ENCODE peak calls at places on chromosomes 7 and 10, in four cellular contexts. One of them, this sample, is unnamed.

GRCh38 chr10:12875100-12875499 is 126.4 kb downstream of the CCDC3 start:
- DNase-seq in HT-29: no peak
- DNase-seq in mesothelial cell of epicardium: no peak
- DNase-seq in left ventricle myocardium inferior: no peak
- DNase-seq in this sample: no peak

GRCh38 chr7:75658802-75659201 is 79.9 kb downstream of the HIP1 start:
- DNase-seq in left ventricle myocardium inferior: no peak
- DNase-seq in HT-29: no peak
- DNase-seq in mesothelial cell of epicardium: no peak
- DNase-seq in this sample: peak

GRCh38 chr7:132767378-132767777 is 191.1 kb upstream of the PLXNA4 start:
- DNase-seq in mesothelial cell of epicardium: no peak
- DNase-seq in left ventricle myocardium inferior: no peak
- DNase-seq in HT-29: no peak
- DNase-seq in this sample: no peak

GRCh38 chr10:5600908-5601307 is 65.5 kb downstream of the ASB13 start:
- DNase-seq in HT-29: no peak
- DNase-seq in left ventricle myocardium inferior: no peak
- DNase-seq in mesothelial cell of epicardium: no peak
- DNase-seq in this sample: no peak

GRCh38 chr10:59234814-59235429 is 58.5 kb downstream of the PHYHIPL start:
- DNase-seq in HT-29: peak
- DNase-seq in mesothelial cell of epicardium: no peak
- DNase-seq in left ventricle myocardium inferior: no peak
- DNase-seq in this sample: peak

GRCh38 chr7:6272481-6273323 is at the start of gene CYTH3:
- DNase-seq in HT-29: peak
- DNase-seq in mesothelial cell of epicardium: peak
- DNase-seq in left ventricle myocardium inferior: peak
- DNase-seq in this sample: peak

GRCh38 chr7:1377111-1377909 is 82.0 kb downstream of the MICALL2 start:
- DNase-seq in HT-29: peak
- DNase-seq in mesothelial cell of epicardium: no peak
- DNase-seq in left ventricle myocardium inferior: no peak
- DNase-seq in this sample: peak

GRCh38 chr10:87734987-87735827 is 75.5 kb downstream of the PAPSS2 start:
- DNase-seq in mesothelial cell of epicardium: no peak
- DNase-seq in HT-29: peak
- DNase-seq in left ventricle myocardium inferior: no peak
- DNase-seq in this sample: peak

GRCh38 chr7:108525327-108525984 is 479 bp downstream of the PNPLA8 start:
- DNase-seq in left ventricle myocardium inferior: peak
- DNase-seq in mesothelial cell of epicardium: no peak
- DNase-seq in HT-29: peak
- DNase-seq in this sample: peak

GRCh38 chr10:24205846-24206245 is 3.1 kb upstream of the KIAA1217 start:
- DNase-seq in left ventricle myocardium inferior: no peak
- DNase-seq in HT-29: no peak
- DNase-seq in mesothelial cell of epicardium: no peak
- DNase-seq in this sample: no peak

GRCh38 chr7:99535667-99536066 is 16.2 kb downstream of the FAM200A start:
- DNase-seq in left ventricle myocardium inferior: no peak
- DNase-seq in mesothelial cell of epicardium: no peak
- DNase-seq in HT-29: no peak
- DNase-seq in this sample: no peak

GRCh38 chr10:22810643-22811254 is 96.4 kb upstream of the PIP4K2A start:
- DNase-seq in mesothelial cell of epicardium: no peak
- DNase-seq in HT-29: no peak
- DNase-seq in left ventricle myocardium inferior: no peak
- DNase-seq in this sample: no peak

GRCh38 chr10:111298031-111298430 is 221.2 kb downstream of the ADRA2A start:
- DNase-seq in HT-29: no peak
- DNase-seq in left ventricle myocardium inferior: no peak
- DNase-seq in mesothelial cell of epicardium: no peak
- DNase-seq in this sample: no peak

GRCh38 chr10:96390460-96390864 is 31.7 kb upstream of the OPALIN start:
- DNase-seq in mesothelial cell of epicardium: no peak
- DNase-seq in left ventricle myocardium inferior: peak
- DNase-seq in HT-29: no peak
- DNase-seq in this sample: no peak

GRCh38 chr10:57716884-57717283 is 550.8 kb downstream of the IPMK start:
- DNase-seq in left ventricle myocardium inferior: no peak
- DNase-seq in HT-29: peak
- DNase-seq in mesothelial cell of epicardium: no peak
- DNase-seq in this sample: no peak

GRCh38 chr10:77872947-77873557 is 53.5 kb downstream of the DLG5 start:
- DNase-seq in left ventricle myocardium inferior: no peak
- DNase-seq in mesothelial cell of epicardium: no peak
- DNase-seq in HT-29: no peak
- DNase-seq in this sample: no peak